ENCODE peak calls at places on chromosomes 4 and X, in ten cellular contexts. N is GM12865; Y is stimulated activated CD4-positive, alpha-beta T cell treated with anti-CD3 and anti-CD28 coated beads, Interleukin-4, amount 100 ng/mL, for 1 hour; G is activated gamma-delta T cell treated with anti-CD3 and anti-CD28 coated beads, Interleukin-2, amount 50 U/mL, for 16 hours; H is CD4-positive, CD25-positive, alpha-beta regulatory T cell; F is fibroblast of pulmonary artery; P is NB4; Q is fibroblast of gingiva; I is tibial artery; M is M059J. L is an unnamed sample.
A peak's percentile ranks its signal among the peaks of the same experiment; 100 is the strongest.

GRCh38 chr4:90127223-90127705 is at the start of gene CCSER1:
- DNase-seq in N (peak; percentile 83), Y (peak; percentile 35), G (no peak), H (no peak), F (peak; percentile 40), P (no peak), Q (peak; percentile 71), I (peak; percentile 76), M (no peak), L (no peak)

GRCh38 chr4:124903995-124904722 is 191.6 kb upstream of the ANKRD50 start:
- DNase-seq in N (no peak), Y (no peak), G (no peak), H (no peak), F (peak; percentile 67), P (no peak), Q (peak; percentile 65), I (no peak), M (peak; percentile 66), L (no peak)

GRCh38 chr4:105715692-105716278 is 7.2 kb downstream of the GSTCD start:
- DNase-seq in N (peak; percentile 21), Y (no peak), G (no peak), H (peak; percentile 22), F (peak; percentile 69), P (peak; percentile 45), Q (peak; percentile 22), I (no peak), M (peak; percentile 30), L (no peak)

GRCh38 chr4:25993564-25994185 is 79.7 kb downstream of the SMIM20 start:
- DNase-seq in N (peak; percentile 64), Y (peak; percentile 11), G (no peak), H (no peak), F (peak; percentile 7), P (peak; percentile 69), Q (no peak), I (no peak), M (peak; percentile 9), L (peak; percentile 68)

GRCh38 chrX:78199851-78200250 is 60.4 kb upstream of the TAF9B start:
- DNase-seq in N (peak; percentile 34), Y (no peak), G (no peak), H (peak; percentile 28), F (peak; percentile 31), P (peak; percentile 38), Q (no peak), I (no peak), M (peak; percentile 37), L (no peak)

GRCh38 chrX:16785247-16786138 is 773 bp upstream of the TXLNG start:
- DNase-seq in N (no peak), Y (peak; percentile 2), G (no peak), H (no peak), F (no peak), P (no peak), Q (no peak), I (no peak), M (peak; percentile 18), L (no peak)

GRCh38 chr4:87732033-87732770 is 67.2 kb upstream of the IBSP start:
- DNase-seq in N (no peak), Y (no peak), G (no peak), H (no peak), F (peak; percentile 10), P (peak; percentile 20), Q (no peak), I (no peak), M (peak; percentile 13), L (no peak)

GRCh38 chr4:82509029-82509428 is 52.8 kb downstream of the TMEM150C start:
- DNase-seq in N (no peak), Y (no peak), G (no peak), H (no peak), F (no peak), P (no peak), Q (no peak), I (no peak), M (no peak), L (no peak)

GRCh38 chrX:2548731-2549423 is 48.1 kb upstream of the DHRSX start:
- DNase-seq in N (no peak), Y (no peak), G (no peak), H (no peak), F (no peak), P (no peak), Q (no peak), I (no peak), M (no peak), L (no peak)

GRCh38 chr4:153205028-153205648 is 895 bp downstream of the TRIM2 start:
- DNase-seq in N (peak; percentile 38), Y (peak; percentile 13), G (peak; percentile 3), H (peak; percentile 48), F (no peak), P (no peak), Q (no peak), I (no peak), M (peak; percentile 72), L (no peak)

GRCh38 chrX:19535481-19535880 is 20.2 kb upstream of the MAP3K15 start:
- DNase-seq in N (no peak), Y (no peak), G (no peak), H (no peak), F (peak; percentile 46), P (peak; percentile 25), Q (peak; percentile 21), I (no peak), M (peak; percentile 29), L (no peak)

L was measured in natural killer cell treated with Interleukin-12 subunit alpha and Interleukin-12 subunit beta and Interleukin-15 and Interleukin-18, amount 100 ng/mL, for 72 hours.